ENCODE peak calls at places on chromosomes 6 and 20, in seven cellular contexts. One of them, this sample, is unnamed.

GRCh38 chr20:57076951-57077350 is 189.5 kb downstream of the BMP7 start:
- DNase-seq in astrocyte of the hippocampus: no peak
- DNase-seq in IMR-90: no peak
- DNase-seq in neural progenitor cell: no peak
- DNase-seq in NCI-H1105: no peak
- DNase-seq in NCI-H1092 treated with DMSO at 0.1 percent for 48 hours: no peak
- DNase-seq in NCI-H2171: no peak
- DNase-seq in this sample: no peak

GRCh38 chr6:150091466-150091865 is 22.5 kb upstream of the ULBP3 start:
- DNase-seq in NCI-H1092 treated with DMSO at 0.1 percent for 48 hours: no peak
- DNase-seq in astrocyte of the hippocampus: peak; percentile 55
- DNase-seq in IMR-90: no peak
- DNase-seq in neural progenitor cell: no peak
- DNase-seq in NCI-H1105: no peak
- DNase-seq in NCI-H2171: no peak
- DNase-seq in this sample: no peak

GRCh38 chr6:41775293-41775882 is 4.3 kb downstream of the FRS3 start:
- DNase-seq in NCI-H2171: no peak
- DNase-seq in IMR-90: no peak
- DNase-seq in NCI-H1092 treated with DMSO at 0.1 percent for 48 hours: no peak
- DNase-seq in neural progenitor cell: no peak
- DNase-seq in NCI-H1105: no peak
- DNase-seq in astrocyte of the hippocampus: no peak
- DNase-seq in this sample: no peak

GRCh38 chr6:156948807-156949206 is 171.6 kb downstream of the ARID1B start:
- DNase-seq in NCI-H1092 treated with DMSO at 0.1 percent for 48 hours: no peak
- DNase-seq in IMR-90: peak; percentile 97
- DNase-seq in neural progenitor cell: no peak
- DNase-seq in NCI-H2171: no peak
- DNase-seq in NCI-H1105: no peak
- DNase-seq in astrocyte of the hippocampus: peak; percentile 75
- DNase-seq in this sample: no peak

GRCh38 chr6:44805239-44805849 is 417.8 kb downstream of the CDC5L start:
- DNase-seq in neural progenitor cell: no peak
- DNase-seq in IMR-90: peak; percentile 83
- DNase-seq in astrocyte of the hippocampus: peak; percentile 53
- DNase-seq in NCI-H1105: no peak
- DNase-seq in NCI-H1092 treated with DMSO at 0.1 percent for 48 hours: no peak
- DNase-seq in NCI-H2171: no peak
- DNase-seq in this sample: no peak

GRCh38 chr6:28395918-28396317 is 3.6 kb downstream of the ZSCAN12 start:
- DNase-seq in astrocyte of the hippocampus: no peak
- DNase-seq in NCI-H1092 treated with DMSO at 0.1 percent for 48 hours: no peak
- DNase-seq in NCI-H2171: no peak
- DNase-seq in IMR-90: no peak
- DNase-seq in neural progenitor cell: no peak
- DNase-seq in NCI-H1105: no peak
- DNase-seq in this sample: no peak

GRCh38 chr20:42639140-42639539 is 550.6 kb downstream of the PTPRT start:
- DNase-seq in NCI-H1105: no peak
- DNase-seq in NCI-H2171: no peak
- DNase-seq in neural progenitor cell: no peak
- DNase-seq in NCI-H1092 treated with DMSO at 0.1 percent for 48 hours: no peak
- DNase-seq in astrocyte of the hippocampus: no peak
- DNase-seq in IMR-90: no peak
- DNase-seq in this sample: no peak

GRCh38 chr6:4647414-4648365 is 128.5 kb upstream of the CDYL start:
- DNase-seq in neural progenitor cell: peak; percentile 80
- DNase-seq in NCI-H2171: no peak
- DNase-seq in astrocyte of the hippocampus: peak; percentile 90
- DNase-seq in NCI-H1092 treated with DMSO at 0.1 percent for 48 hours: peak; percentile 52
- DNase-seq in NCI-H1105: peak; percentile 78
- DNase-seq in IMR-90: peak; percentile 84
- DNase-seq in this sample: peak; percentile 3

GRCh38 chr6:153031335-153031955 is 28.9 kb upstream of the MTRF1L start:
- DNase-seq in astrocyte of the hippocampus: no peak
- DNase-seq in NCI-H2171: no peak
- DNase-seq in neural progenitor cell: no peak
- DNase-seq in NCI-H1092 treated with DMSO at 0.1 percent for 48 hours: no peak
- DNase-seq in IMR-90: peak; percentile 64
- DNase-seq in NCI-H1105: no peak
- DNase-seq in this sample: no peak

GRCh38 chr6:139230421-139230840 is 61.4 kb downstream of the TXLNB start:
- DNase-seq in NCI-H1105: peak; percentile 89
- DNase-seq in astrocyte of the hippocampus: peak; percentile 24
- DNase-seq in neural progenitor cell: peak; percentile 63
- DNase-seq in IMR-90: peak; percentile 46
- DNase-seq in NCI-H2171: peak; percentile 27
- DNase-seq in NCI-H1092 treated with DMSO at 0.1 percent for 48 hours: peak; percentile 59
- DNase-seq in this sample: peak; percentile 72

GRCh38 chr6:43257746-43258145 is 14.5 kb downstream of the TTBK1 start:
- DNase-seq in NCI-H1092 treated with DMSO at 0.1 percent for 48 hours: no peak
- DNase-seq in astrocyte of the hippocampus: no peak
- DNase-seq in neural progenitor cell: no peak
- DNase-seq in NCI-H2171: no peak
- DNase-seq in IMR-90: no peak
- DNase-seq in NCI-H1105: no peak
- DNase-seq in this sample: no peak

GRCh38 chr6:133099573-133099972 is 141.6 kb upstream of the EYA4 start:
- DNase-seq in NCI-H1092 treated with DMSO at 0.1 percent for 48 hours: no peak
- DNase-seq in neural progenitor cell: no peak
- DNase-seq in astrocyte of the hippocampus: peak; percentile 84
- DNase-seq in NCI-H1105: no peak
- DNase-seq in NCI-H2171: no peak
- DNase-seq in IMR-90: peak; percentile 98
- DNase-seq in this sample: no peak

GRCh38 chr6:144062757-144063156 is 32.6 kb downstream of the SF3B5 start:
- DNase-seq in NCI-H1105: no peak
- DNase-seq in NCI-H2171: no peak
- DNase-seq in NCI-H1092 treated with DMSO at 0.1 percent for 48 hours: no peak
- DNase-seq in astrocyte of the hippocampus: no peak
- DNase-seq in neural progenitor cell: no peak
- DNase-seq in IMR-90: no peak
- DNase-seq in this sample: no peak

GRCh38 chr6:44458551-44458950 is 71.0 kb downstream of the CDC5L start:
- DNase-seq in neural progenitor cell: no peak
- DNase-seq in IMR-90: no peak
- DNase-seq in NCI-H1105: no peak
- DNase-seq in astrocyte of the hippocampus: no peak
- DNase-seq in NCI-H2171: no peak
- DNase-seq in NCI-H1092 treated with DMSO at 0.1 percent for 48 hours: no peak
- DNase-seq in this sample: no peak

GRCh38 chr6:112325449-112325848 is 21.7 kb upstream of the RFPL4B start:
- DNase-seq in IMR-90: no peak
- DNase-seq in neural progenitor cell: no peak
- DNase-seq in NCI-H1105: no peak
- DNase-seq in astrocyte of the hippocampus: no peak
- DNase-seq in NCI-H2171: no peak
- DNase-seq in NCI-H1092 treated with DMSO at 0.1 percent for 48 hours: no peak
- DNase-seq in this sample: no peak

GRCh38 chr6:44636576-44637248 is 249.2 kb downstream of the CDC5L start:
- DNase-seq in IMR-90: no peak
- DNase-seq in NCI-H1092 treated with DMSO at 0.1 percent for 48 hours: no peak
- DNase-seq in NCI-H1105: no peak
- DNase-seq in NCI-H2171: no peak
- DNase-seq in neural progenitor cell: no peak
- DNase-seq in astrocyte of the hippocampus: peak; percentile 79
- DNase-seq in this sample: no peak

GRCh38 chr6:125415921-125416320 is 114.2 kb upstream of the HDDC2 start:
- DNase-seq in astrocyte of the hippocampus: no peak
- DNase-seq in neural progenitor cell: no peak
- DNase-seq in NCI-H1092 treated with DMSO at 0.1 percent for 48 hours: no peak
- DNase-seq in NCI-H2171: no peak
- DNase-seq in NCI-H1105: no peak
- DNase-seq in IMR-90: no peak
- DNase-seq in this sample: no peak

GRCh38 chr6:138115877-138116660 is 8.8 kb upstream of the PERP start:
- DNase-seq in astrocyte of the hippocampus: peak; percentile 83
- DNase-seq in NCI-H1092 treated with DMSO at 0.1 percent for 48 hours: peak; percentile 67
- DNase-seq in NCI-H1105: peak; percentile 57
- DNase-seq in neural progenitor cell: peak; percentile 81
- DNase-seq in IMR-90: peak; percentile 74
- DNase-seq in NCI-H2171: peak; percentile 83
- DNase-seq in this sample: peak; percentile 67

GRCh38 chr20:17635846-17636245 is 46.2 kb downstream of the RRBP1 start:
- DNase-seq in astrocyte of the hippocampus: no peak
- DNase-seq in NCI-H2171: no peak
- DNase-seq in neural progenitor cell: no peak
- DNase-seq in NCI-H1105: no peak
- DNase-seq in IMR-90: peak; percentile 25
- DNase-seq in NCI-H1092 treated with DMSO at 0.1 percent for 48 hours: no peak
- DNase-seq in this sample: no peak

GRCh38 chr6:131914967-131915751 is 36.0 kb downstream of the CCN2 start:
- DNase-seq in NCI-H1092 treated with DMSO at 0.1 percent for 48 hours: peak; percentile 5
- DNase-seq in NCI-H1105: no peak
- DNase-seq in NCI-H2171: peak; percentile 18
- DNase-seq in neural progenitor cell: peak; percentile 80
- DNase-seq in astrocyte of the hippocampus: peak; percentile 87
- DNase-seq in IMR-90: peak; percentile 89
- DNase-seq in this sample: peak; percentile 58

GRCh38 chr20:61628901-61629300 is 376.8 kb downstream of the CDH4 start:
- DNase-seq in neural progenitor cell: peak; percentile 51
- DNase-seq in NCI-H1092 treated with DMSO at 0.1 percent for 48 hours: no peak
- DNase-seq in NCI-H2171: no peak
- DNase-seq in astrocyte of the hippocampus: peak; percentile 73
- DNase-seq in IMR-90: no peak
- DNase-seq in NCI-H1105: no peak
- DNase-seq in this sample: no peak

GRCh38 chr6:40480678-40481077 is 106.5 kb downstream of the LRFN2 start:
- DNase-seq in astrocyte of the hippocampus: no peak
- DNase-seq in NCI-H1105: no peak
- DNase-seq in NCI-H2171: no peak
- DNase-seq in neural progenitor cell: no peak
- DNase-seq in NCI-H1092 treated with DMSO at 0.1 percent for 48 hours: no peak
- DNase-seq in IMR-90: no peak
- DNase-seq in this sample: no peak

GRCh38 chr6:37311666-37312473 is 41.9 kb upstream of the RNF8 start:
- DNase-seq in astrocyte of the hippocampus: no peak
- DNase-seq in IMR-90: peak; percentile 83
- DNase-seq in NCI-H1092 treated with DMSO at 0.1 percent for 48 hours: no peak
- DNase-seq in NCI-H1105: no peak
- DNase-seq in neural progenitor cell: no peak
- DNase-seq in NCI-H2171: no peak
- DNase-seq in this sample: no peak

GRCh38 chr6:45424628-45424955 is 46.9 kb upstream of the SUPT3H start:
- DNase-seq in IMR-90: no peak
- DNase-seq in NCI-H1105: no peak
- DNase-seq in NCI-H1092 treated with DMSO at 0.1 percent for 48 hours: no peak
- DNase-seq in NCI-H2171: no peak
- DNase-seq in astrocyte of the hippocampus: no peak
- DNase-seq in neural progenitor cell: no peak
- DNase-seq in this sample: no peak

GRCh38 chr20:10236540-10237533 is 18.2 kb downstream of the SNAP25 start:
- DNase-seq in astrocyte of the hippocampus: peak; percentile 10
- DNase-seq in NCI-H1092 treated with DMSO at 0.1 percent for 48 hours: no peak
- DNase-seq in IMR-90: no peak
- DNase-seq in NCI-H2171: no peak
- DNase-seq in NCI-H1105: no peak
- DNase-seq in neural progenitor cell: no peak
- DNase-seq in this sample: no peak

GRCh38 chr6:32195902-32196681 is 3.6 kb upstream of the GPSM3 start:
- DNase-seq in NCI-H1105: peak; percentile 87
- DNase-seq in neural progenitor cell: peak; percentile 93
- DNase-seq in NCI-H2171: peak; percentile 80
- DNase-seq in IMR-90: peak; percentile 88
- DNase-seq in astrocyte of the hippocampus: peak; percentile 94
- DNase-seq in NCI-H1092 treated with DMSO at 0.1 percent for 48 hours: peak; percentile 68
- DNase-seq in this sample: peak; percentile 93

GRCh38 chr6:126685182-126685581 is 345.3 kb downstream of the CENPW start:
- DNase-seq in IMR-90: no peak
- DNase-seq in neural progenitor cell: no peak
- DNase-seq in NCI-H1105: no peak
- DNase-seq in NCI-H2171: no peak
- DNase-seq in astrocyte of the hippocampus: no peak
- DNase-seq in NCI-H1092 treated with DMSO at 0.1 percent for 48 hours: no peak
- DNase-seq in this sample: no peak

GRCh38 chr6:112307707-112308106 is 39.4 kb upstream of the RFPL4B start:
- DNase-seq in NCI-H2171: no peak
- DNase-seq in NCI-H1105: no peak
- DNase-seq in NCI-H1092 treated with DMSO at 0.1 percent for 48 hours: no peak
- DNase-seq in IMR-90: peak; percentile 53
- DNase-seq in astrocyte of the hippocampus: no peak
- DNase-seq in neural progenitor cell: no peak
- DNase-seq in this sample: no peak

GRCh38 chr20:577167-577791 is 32.8 kb downstream of the TCF15 start:
- DNase-seq in astrocyte of the hippocampus: peak; percentile 7
- DNase-seq in NCI-H1105: no peak
- DNase-seq in IMR-90: peak; percentile 18
- DNase-seq in neural progenitor cell: peak; percentile 58
- DNase-seq in NCI-H2171: peak; percentile 78
- DNase-seq in NCI-H1092 treated with DMSO at 0.1 percent for 48 hours: no peak
- DNase-seq in this sample: peak; percentile 41

GRCh38 chr20:58613061-58613854 is 37.8 kb upstream of the STX16 start:
- DNase-seq in IMR-90: no peak
- DNase-seq in astrocyte of the hippocampus: peak; percentile 53
- DNase-seq in neural progenitor cell: no peak
- DNase-seq in NCI-H2171: no peak
- DNase-seq in NCI-H1092 treated with DMSO at 0.1 percent for 48 hours: no peak
- DNase-seq in NCI-H1105: no peak
- DNase-seq in this sample: no peak

GRCh38 chr6:158231551-158232444 is 63.6 kb downstream of the GTF2H5 start:
- DNase-seq in IMR-90: peak; percentile 58
- DNase-seq in astrocyte of the hippocampus: peak; percentile 91
- DNase-seq in NCI-H1105: peak; percentile 76
- DNase-seq in neural progenitor cell: peak; percentile 92
- DNase-seq in NCI-H1092 treated with DMSO at 0.1 percent for 48 hours: peak; percentile 64
- DNase-seq in NCI-H2171: peak; percentile 74
- DNase-seq in this sample: peak; percentile 42

GRCh38 chr20:37749185-37749584 is 55.4 kb downstream of the CTNNBL1 start:
- DNase-seq in IMR-90: no peak
- DNase-seq in NCI-H1105: no peak
- DNase-seq in NCI-H2171: peak; percentile 86
- DNase-seq in NCI-H1092 treated with DMSO at 0.1 percent for 48 hours: no peak
- DNase-seq in neural progenitor cell: no peak
- DNase-seq in astrocyte of the hippocampus: no peak
- DNase-seq in this sample: no peak

GRCh38 chr6:147621280-147621679 is 112.8 kb downstream of the SAMD5 start:
- DNase-seq in neural progenitor cell: no peak
- DNase-seq in NCI-H2171: no peak
- DNase-seq in astrocyte of the hippocampus: peak; percentile 20
- DNase-seq in NCI-H1105: no peak
- DNase-seq in NCI-H1092 treated with DMSO at 0.1 percent for 48 hours: no peak
- DNase-seq in IMR-90: peak; percentile 87
- DNase-seq in this sample: no peak

GRCh38 chr6:131023834-131024504 is 39.1 kb downstream of the EPB41L2 start:
- DNase-seq in NCI-H2171: no peak
- DNase-seq in IMR-90: peak; percentile 82
- DNase-seq in NCI-H1092 treated with DMSO at 0.1 percent for 48 hours: no peak
- DNase-seq in neural progenitor cell: no peak
- DNase-seq in astrocyte of the hippocampus: peak; percentile 74
- DNase-seq in NCI-H1105: no peak
- DNase-seq in this sample: no peak

GRCh38 chr6:155623450-155624178 is 168.0 kb upstream of the NOX3 start:
- DNase-seq in IMR-90: no peak
- DNase-seq in NCI-H2171: no peak
- DNase-seq in astrocyte of the hippocampus: no peak
- DNase-seq in neural progenitor cell: no peak
- DNase-seq in NCI-H1105: no peak
- DNase-seq in NCI-H1092 treated with DMSO at 0.1 percent for 48 hours: no peak
- DNase-seq in this sample: no peak

GRCh38 chr6:25363429-25363828 is 84.3 kb downstream of the CARMIL1 start:
- DNase-seq in astrocyte of the hippocampus: no peak
- DNase-seq in NCI-H1105: no peak
- DNase-seq in NCI-H2171: no peak
- DNase-seq in NCI-H1092 treated with DMSO at 0.1 percent for 48 hours: no peak
- DNase-seq in IMR-90: no peak
- DNase-seq in neural progenitor cell: no peak
- DNase-seq in this sample: no peak